ENCODE peak calls at places on chromosomes 6 and 20, in six cellular contexts. A is NCI-H774, D is WERI-Rb-1, E is astrocyte of the hippocampus, V is AG08395, H is spleen. Z is an unnamed sample.

GRCh38 chr6:132025468-132025867 is 74.3 kb upstream of the CCN2 start:
- DNase-seq in H (no peak), E (no peak), A (no peak), D (no peak), V (no peak), Z (no peak)

GRCh38 chr6:161066511-161066910 is 74.9 kb downstream of the MAP3K4 start:
- DNase-seq in A (no peak), V (peak), H (no peak), E (no peak), D (peak), Z (peak)

GRCh38 chr6:147642458-147642857 is 134.0 kb downstream of the SAMD5 start:
- DNase-seq in A (no peak), H (no peak), E (peak), D (no peak), V (no peak), Z (no peak)

GRCh38 chr6:168648730-168649129 is 207.7 kb downstream of the SMOC2 start:
- DNase-seq in D (no peak), E (no peak), H (no peak), A (no peak), V (no peak), Z (no peak)

GRCh38 chr20:6920991-6921613 is 153.6 kb downstream of the BMP2 start:
- DNase-seq in E (no peak), V (no peak), H (no peak), D (no peak), A (no peak), Z (no peak)

GRCh38 chr20:36732456-36732855 is 13.4 kb downstream of the NDRG3 start:
- DNase-seq in D (no peak), E (no peak), A (no peak), H (no peak), V (no peak), Z (no peak)

GRCh38 chr6:67336014-67336413 is 1299.1 kb upstream of the ADGRB3 start:
- DNase-seq in D (no peak), E (peak), A (no peak), V (no peak), H (no peak), Z (no peak)

GRCh38 chr20:2741463-2741862 is 48.9 kb downstream of the EBF4 start:
- DNase-seq in A (no peak), E (no peak), H (no peak), V (no peak), D (no peak), Z (no peak)

GRCh38 chr6:154969796-154970195 is 25.3 kb upstream of the TIAM2 start:
- DNase-seq in E (no peak), A (no peak), H (no peak), V (no peak), D (no peak), Z (no peak)

GRCh38 chr6:144582939-144583613 is 297.9 kb downstream of the UTRN start:
- DNase-seq in H (peak), D (no peak), A (peak), E (peak), V (peak), Z (peak)

GRCh38 chr20:3804781-3805180 is 8.7 kb downstream of the CDC25B start:
- DNase-seq in A (no peak), V (no peak), D (no peak), E (no peak), H (peak), Z (no peak)

GRCh38 chr6:122640377-122640776 is 30.2 kb downstream of the PKIB start:
- DNase-seq in E (no peak), D (no peak), V (no peak), A (no peak), H (no peak), Z (no peak)

GRCh38 chr20:46945465-46945864 is 50.8 kb downstream of the EYA2 start:
- DNase-seq in D (no peak), A (no peak), H (no peak), E (no peak), V (no peak), Z (no peak)

GRCh38 chr6:158797331-158798202 is 21.6 kb downstream of the EZR start:
- DNase-seq in E (peak), A (no peak), H (no peak), V (peak), D (no peak), Z (no peak)

GRCh38 chr6:158198461-158198860 is 30.3 kb downstream of the GTF2H5 start:
- DNase-seq in E (no peak), H (no peak), V (no peak), A (no peak), D (no peak), Z (no peak)

GRCh38 chr6:169838291-169839028 is 87.0 kb downstream of the ERMARD start:
- DNase-seq in E (no peak), V (no peak), D (peak), A (no peak), H (peak), Z (peak)

GRCh38 chr6:56335733-56336132 is 88.4 kb upstream of the COL21A1 start:
- DNase-seq in E (peak), D (no peak), H (no peak), A (no peak), V (peak), Z (no peak)

GRCh38 chr6:35731736-35732532 is 4.9 kb upstream of the ARMC12 start:
- DNase-seq in H (peak), D (peak), V (peak), E (peak), A (peak), Z (no peak)

GRCh38 chr6:5745081-5745480 is 261.6 kb downstream of the NRN1 start:
- DNase-seq in D (no peak), H (no peak), V (no peak), A (no peak), E (no peak), Z (no peak)

GRCh38 chr6:38603966-38604365 is 35.8 kb downstream of the BTBD9 start:
- DNase-seq in D (no peak), H (no peak), E (peak), V (peak), A (no peak), Z (no peak)

GRCh38 chr20:4633780-4634179 is 87.9 kb upstream of the PRND start:
- DNase-seq in H (no peak), V (peak), D (no peak), A (no peak), E (peak), Z (no peak)

GRCh38 chr20:6122111-6122872 is 538 bp downstream of the FERMT1 start:
- DNase-seq in A (no peak), E (peak), D (no peak), H (no peak), V (peak), Z (no peak)

GRCh38 chr6:43014434-43014909 is 423 bp downstream of the KLHDC3 start:
- DNase-seq in A (no peak), V (peak), H (no peak), D (no peak), E (peak), Z (no peak)

GRCh38 chr6:16840291-16840690 is 79.0 kb upstream of the ATXN1 start:
- DNase-seq in V (no peak), A (no peak), D (no peak), E (no peak), H (no peak), Z (no peak)

GRCh38 chr6:121309768-121310473 is 24.4 kb downstream of the TBC1D32 start:
- DNase-seq in H (no peak), V (peak), D (no peak), E (peak), A (no peak), Z (no peak)

GRCh38 chr6:133040025-133040838 is 200.9 kb upstream of the EYA4 start:
- DNase-seq in H (no peak), A (no peak), D (peak), E (peak), V (peak), Z (no peak)

GRCh38 chr6:5582758-5583157 is 321.4 kb downstream of the FARS2 start:
- DNase-seq in D (no peak), H (no peak), E (no peak), A (no peak), V (no peak), Z (no peak)

GRCh38 chr6:6803180-6803978 is 214.9 kb downstream of the LY86 start:
- DNase-seq in D (no peak), H (peak), A (no peak), V (no peak), E (no peak), Z (no peak)

GRCh38 chr6:87139236-87139635 is 16.1 kb upstream of the ZNF292 start:
- DNase-seq in A (peak), E (peak), H (no peak), D (peak), V (peak), Z (peak)

GRCh38 chr6:127225497-127225896 is 41.2 kb upstream of the RNF146 start:
- DNase-seq in D (no peak), A (no peak), E (no peak), H (no peak), V (no peak), Z (no peak)

GRCh38 chr20:47251154-47252020 is 105.1 kb downstream of the ZMYND8 start:
- DNase-seq in D (no peak), A (no peak), H (no peak), V (no peak), E (no peak), Z (no peak)

GRCh38 chr6:57305754-57306153 is 11.7 kb upstream of the PRIM2 start:
- DNase-seq in E (no peak), H (no peak), D (no peak), V (peak), A (no peak), Z (no peak)

GRCh38 chr6:18963439-18963838 is 576.3 kb downstream of the RNF144B start:
- DNase-seq in E (no peak), V (no peak), D (no peak), H (peak), A (no peak), Z (no peak)

GRCh38 chr6:122719176-122719575 is 60.3 kb upstream of the FABP7 start:
- DNase-seq in E (no peak), V (no peak), H (no peak), D (no peak), A (peak), Z (no peak)

GRCh38 chr20:57627972-57628650 is 7.9 kb upstream of the ZBP1 start:
- DNase-seq in H (peak), E (no peak), D (no peak), V (peak), A (no peak), Z (no peak)

GRCh38 chr20:18506744-18507143 is 996 bp upstream of the SEC23B start:
- DNase-seq in V (no peak), D (no peak), A (no peak), H (no peak), E (no peak), Z (no peak)

GRCh38 chr6:111804627-111805235 is 68.5 kb downstream of the FYN start:
- DNase-seq in V (peak), E (peak), D (no peak), H (no peak), A (no peak), Z (no peak)

Z was measured in NCI-H524 treated with DMSO at 0.1 percent for 48 hours.